ENCODE peak calls at places on chromosome 18, in ten cellular contexts. T is SJSA1; S is psoas muscle; P is hepatocyte; Q is CD8-positive, alpha-beta T cell; I is thoracic aorta; V is HL-60; M is brain microvascular endothelial cell; B is GM12878; F is PC-9. G is an unnamed sample.

GRCh38 chr18:35159782-35160181 is 81.1 kb upstream of the ZNF397 start:
- DNase-seq in T (no peak), S (no peak), P (no peak), Q (no peak), I (no peak), V (no peak), M (peak), B (no peak), F (no peak), G (no peak)

GRCh38 chr18:28267878-28268625 is 91.1 kb upstream of the CDH2 start:
- DNase-seq in T (peak), S (no peak), P (no peak), Q (no peak), I (no peak), V (no peak), M (peak), B (no peak), F (no peak), G (no peak)

GRCh38 chr18:28365406-28365805 is 188.5 kb upstream of the CDH2 start:
- DNase-seq in T (no peak), S (no peak), P (peak), Q (no peak), I (peak), V (no peak), M (peak), B (no peak), F (peak), G (peak)

GRCh38 chr18:10040287-10041011 is 126.6 kb downstream of the VAPA start:
- DNase-seq in T (no peak), S (no peak), P (peak), Q (no peak), I (no peak), V (no peak), M (peak), B (no peak), F (no peak), G (no peak)

GRCh38 chr18:77000527-77000926 is 132.1 kb downstream of the MBP start:
- DNase-seq in T (peak), S (peak), P (peak), Q (peak), I (no peak), V (no peak), M (peak), B (no peak), F (peak), G (no peak)

GRCh38 chr18:29191263-29191662 is 1014.3 kb upstream of the CDH2 start:
- DNase-seq in T (no peak), S (no peak), P (no peak), Q (no peak), I (no peak), V (no peak), M (no peak), B (no peak), F (no peak), G (no peak)

GRCh38 chr18:59553273-59553672 is 143.9 kb downstream of the CCBE1 start:
- DNase-seq in T (no peak), S (no peak), P (no peak), Q (no peak), I (no peak), V (no peak), M (no peak), B (no peak), F (no peak), G (no peak)

GRCh38 chr18:21820035-21820810 is 79.6 kb downstream of the MIB1 start:
- DNase-seq in T (peak), S (no peak), P (peak), Q (no peak), I (no peak), V (peak), M (no peak), B (no peak), F (no peak), G (no peak)

GRCh38 chr18:27135504-27136207 is 49.5 kb downstream of the CHST9 start:
- DNase-seq in T (no peak), S (no peak), P (no peak), Q (no peak), I (no peak), V (no peak), M (no peak), B (no peak), F (no peak), G (no peak)

GRCh38 chr18:60209042-60209441 is 163.5 kb downstream of the MC4R start:
- DNase-seq in T (no peak), S (no peak), P (no peak), Q (no peak), I (no peak), V (no peak), M (no peak), B (no peak), F (no peak), G (no peak)

GRCh38 chr18:4831791-4832375 is 365.2 kb downstream of the AKAIN1 start:
- DNase-seq in T (no peak), S (no peak), P (no peak), Q (no peak), I (no peak), V (no peak), M (no peak), B (no peak), F (no peak), G (no peak)

GRCh38 chr18:55136864-55137263 is 177.6 kb upstream of the CCDC68 start:
- DNase-seq in T (no peak), S (no peak), P (no peak), Q (no peak), I (no peak), V (no peak), M (peak), B (no peak), F (no peak), G (no peak)

GRCh38 chr18:13422541-13423147 is 204.1 kb downstream of the LDLRAD4 start:
- DNase-seq in T (no peak), S (no peak), P (no peak), Q (no peak), I (peak), V (no peak), M (no peak), B (no peak), F (no peak), G (no peak)

GRCh38 chr18:59898609-59899297 is 1.0 kb upstream of the PMAIP1 start:
- DNase-seq in T (no peak), S (no peak), P (no peak), Q (no peak), I (no peak), V (no peak), M (no peak), B (no peak), F (no peak), G (no peak)

GRCh38 chr18:37641573-37641972 is 76.0 kb upstream of the CELF4 start:
- DNase-seq in T (no peak), S (no peak), P (no peak), Q (no peak), I (no peak), V (no peak), M (no peak), B (no peak), F (no peak), G (peak)

GRCh38 chr18:59906203-59906602 is 6.4 kb downstream of the PMAIP1 start:
- DNase-seq in T (no peak), S (no peak), P (no peak), Q (no peak), I (no peak), V (no peak), M (no peak), B (no peak), F (no peak), G (no peak)

GRCh38 chr18:13137939-13138821 is 80.4 kb upstream of the LDLRAD4 start:
- DNase-seq in T (peak), S (no peak), P (no peak), Q (peak), I (no peak), V (peak), M (no peak), B (peak), F (peak), G (no peak)

GRCh38 chr18:3380384-3380961 is 69.5 kb upstream of the TGIF1 start:
- DNase-seq in T (peak), S (peak), P (no peak), Q (no peak), I (no peak), V (no peak), M (peak), B (no peak), F (no peak), G (peak)

GRCh38 chr18:7617738-7618422 is 50.8 kb downstream of the PTPRM start:
- DNase-seq in T (peak), S (no peak), P (peak), Q (no peak), I (no peak), V (no peak), M (peak), B (no peak), F (no peak), G (no peak)

GRCh38 chr18:61448316-61448715 is 115.1 kb downstream of the CDH20 start:
- DNase-seq in T (no peak), S (no peak), P (no peak), Q (no peak), I (no peak), V (no peak), M (no peak), B (no peak), F (no peak), G (no peak)

GRCh38 chr18:7902399-7902839 is 335.3 kb downstream of the PTPRM start:
- DNase-seq in T (peak), S (peak), P (peak), Q (no peak), I (no peak), V (no peak), M (peak), B (no peak), F (no peak), G (no peak)

GRCh38 chr18:43271593-43272432 is 5.5 kb downstream of the SYT4 start:
- DNase-seq in T (peak), S (no peak), P (peak), Q (no peak), I (no peak), V (peak), M (peak), B (no peak), F (peak), G (no peak)

GRCh38 chr18:40810371-40810770 is 1144.7 kb upstream of the PIK3C3 start:
- DNase-seq in T (no peak), S (no peak), P (peak), Q (no peak), I (no peak), V (no peak), M (no peak), B (no peak), F (peak), G (peak)

GRCh38 chr18:28399781-28400362 is 222.9 kb upstream of the CDH2 start:
- DNase-seq in T (no peak), S (no peak), P (no peak), Q (no peak), I (no peak), V (no peak), M (no peak), B (no peak), F (no peak), G (no peak)

GRCh38 chr18:35201502-35201901 is 39.3 kb upstream of the ZNF397 start:
- DNase-seq in T (no peak), S (no peak), P (no peak), Q (no peak), I (no peak), V (no peak), M (no peak), B (no peak), F (no peak), G (no peak)

GRCh38 chr18:61127714-61128485 is 205.3 kb upstream of the CDH20 start:
- DNase-seq in T (no peak), S (no peak), P (no peak), Q (no peak), I (no peak), V (no peak), M (no peak), B (no peak), F (no peak), G (no peak)

GRCh38 chr18:59249186-59249774 is 24.0 kb downstream of the RAX start:
- DNase-seq in T (peak), S (no peak), P (peak), Q (no peak), I (no peak), V (no peak), M (peak), B (no peak), F (peak), G (no peak)

GRCh38 chr18:73975266-73975665 is 172.4 kb downstream of the FBXO15 start:
- DNase-seq in T (no peak), S (no peak), P (no peak), Q (no peak), I (no peak), V (no peak), M (peak), B (no peak), F (no peak), G (no peak)

GRCh38 chr18:6482198-6482977 is 67.7 kb upstream of the L3MBTL4 start:
- DNase-seq in T (peak), S (peak), P (peak), Q (no peak), I (peak), V (no peak), M (peak), B (no peak), F (peak), G (no peak)

GRCh38 chr18:52484977-52485376 is 145.0 kb downstream of the DCC start:
- DNase-seq in T (no peak), S (no peak), P (no peak), Q (no peak), I (no peak), V (no peak), M (no peak), B (no peak), F (no peak), G (no peak)
- H3K27ac ChIP-seq in T (no peak), S (no peak), P (no peak), Q (no peak), I (no peak), V (no peak), M (no peak), B (no peak), F (no peak), G (no peak)

DNA sequence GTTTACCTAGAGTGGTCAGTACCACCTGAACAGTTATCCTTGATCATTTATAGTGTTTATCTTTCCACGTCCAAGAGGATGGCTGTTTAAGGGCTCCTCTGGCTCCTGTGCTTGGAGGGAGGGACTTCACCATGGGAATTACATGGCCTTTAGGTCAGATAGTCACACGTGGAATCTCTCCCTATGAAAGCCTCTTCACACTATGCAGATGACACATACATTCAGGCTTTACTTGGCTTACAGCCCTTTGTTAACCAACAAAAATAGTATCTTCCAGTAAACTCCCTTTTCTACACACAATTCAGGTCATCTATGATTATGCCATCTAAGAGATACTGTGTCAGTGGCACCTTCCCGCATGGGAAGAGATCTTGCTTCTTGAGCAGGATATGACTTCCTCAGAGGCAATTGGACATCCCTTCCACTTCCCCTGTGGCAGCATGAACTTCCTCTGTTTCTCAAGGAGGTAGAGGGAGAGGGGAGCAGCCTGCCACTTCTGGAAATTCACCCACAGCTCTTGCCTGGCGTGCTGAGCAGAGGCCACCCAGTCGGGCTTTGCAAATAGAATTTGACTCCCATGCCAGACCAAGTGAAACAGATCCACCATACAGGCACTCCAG is 53.5 kb downstream of the COLEC12 start:
- DNase-seq in T (peak), S (no peak), P (no peak), Q (no peak), I (no peak), V (no peak), M (peak), B (no peak), F (no peak), G (no peak)
- H3K27ac ChIP-seq in T (peak), S (no peak), P (peak), Q (no peak), I (no peak), V (no peak), M (no peak), B (no peak), F (no peak), G (no peak)

GRCh38 chr18:11989174-11989573 is 7.9 kb downstream of the IMPA2 start:
- DNase-seq in T (no peak), S (peak), P (no peak), Q (no peak), I (no peak), V (no peak), M (no peak), B (no peak), F (no peak), G (no peak)

GRCh38 chr18:11989966-11990380 is 8.7 kb downstream of the IMPA2 start:
- DNase-seq in T (no peak), S (peak), P (peak), Q (no peak), I (no peak), V (no peak), M (no peak), B (no peak), F (peak), G (no peak)

GRCh38 chr18:11985532-11985931 is 4.2 kb downstream of the IMPA2 start:
- DNase-seq in T (no peak), S (peak), P (no peak), Q (no peak), I (no peak), V (no peak), M (no peak), B (no peak), F (no peak), G (no peak)

GRCh38 chr18:11986061-11986460 is 4.8 kb downstream of the IMPA2 start:
- DNase-seq in T (no peak), S (peak), P (no peak), Q (no peak), I (no peak), V (no peak), M (no peak), B (no peak), F (no peak), G (no peak)

DNA sequence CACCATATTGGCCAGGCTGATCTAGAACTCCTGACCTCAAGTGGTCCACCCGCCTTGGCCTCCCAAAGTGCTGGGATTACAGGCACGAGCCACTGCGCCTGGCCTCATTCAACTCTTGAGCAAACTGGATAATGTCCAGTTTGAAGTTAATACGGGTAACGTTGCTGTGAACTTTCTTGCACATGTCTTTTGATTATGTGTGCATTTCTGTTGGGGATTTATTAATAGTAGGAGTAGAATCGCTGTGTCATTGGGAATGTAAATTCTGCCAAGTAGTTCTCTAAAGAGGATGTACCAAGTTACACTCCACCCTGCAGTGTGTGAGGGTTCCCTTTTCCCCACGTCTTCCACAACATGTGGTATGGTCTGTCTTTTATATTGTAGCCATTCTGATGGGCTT is 6.2 kb downstream of the IMPA2 start:
- DNase-seq in T (no peak), S (peak), P (no peak), Q (no peak), I (no peak), V (peak), M (no peak), B (no peak), F (no peak), G (no peak)
- H3K27ac ChIP-seq in T (no peak), S (peak), P (no peak), Q (no peak), I (no peak), V (peak), M (no peak), B (no peak), F (no peak), G (no peak)

GRCh38 chr18:56139792-56140254 is 498.6 kb downstream of the TXNL1 start:
- DNase-seq in T (peak), S (peak), P (peak), Q (no peak), I (no peak), V (no peak), M (peak), B (no peak), F (no peak), G (no peak)
- H3K27ac ChIP-seq in T (peak), S (no peak), P (peak), Q (no peak), I (peak), V (no peak), M (peak), B (no peak), F (no peak), G (no peak)

DNA sequence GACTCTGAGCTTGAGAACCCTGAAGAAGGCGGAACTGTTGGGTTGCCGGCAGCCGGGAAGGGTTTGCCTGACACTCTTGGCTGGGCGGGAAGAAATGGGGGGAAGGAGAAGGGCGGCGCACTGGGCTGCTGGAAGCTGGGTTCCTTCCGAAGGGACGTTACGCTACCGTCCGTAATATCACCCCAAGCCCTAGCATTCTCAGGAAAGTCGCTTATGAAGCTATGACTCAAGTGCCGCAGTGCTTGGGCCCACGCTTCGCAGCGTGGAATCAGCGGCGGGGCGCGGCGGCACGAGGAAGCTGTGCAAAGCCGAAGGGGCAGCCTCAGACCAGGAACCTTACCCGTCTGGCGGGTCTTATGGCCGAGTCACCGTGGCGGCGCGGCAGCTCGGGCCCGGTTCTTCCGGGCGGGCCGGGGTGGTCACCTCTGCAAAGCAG is 50.2 kb upstream of the SIGLEC15 start:
- DNase-seq in T (no peak), S (peak), P (peak), Q (peak), I (peak), V (peak), M (peak), B (no peak), F (peak), G (no peak)
- H3K27ac ChIP-seq in T (peak), S (peak), P (peak), Q (peak), I (peak), V (peak), M (peak), B (no peak), F (peak), G (peak)

DNA sequence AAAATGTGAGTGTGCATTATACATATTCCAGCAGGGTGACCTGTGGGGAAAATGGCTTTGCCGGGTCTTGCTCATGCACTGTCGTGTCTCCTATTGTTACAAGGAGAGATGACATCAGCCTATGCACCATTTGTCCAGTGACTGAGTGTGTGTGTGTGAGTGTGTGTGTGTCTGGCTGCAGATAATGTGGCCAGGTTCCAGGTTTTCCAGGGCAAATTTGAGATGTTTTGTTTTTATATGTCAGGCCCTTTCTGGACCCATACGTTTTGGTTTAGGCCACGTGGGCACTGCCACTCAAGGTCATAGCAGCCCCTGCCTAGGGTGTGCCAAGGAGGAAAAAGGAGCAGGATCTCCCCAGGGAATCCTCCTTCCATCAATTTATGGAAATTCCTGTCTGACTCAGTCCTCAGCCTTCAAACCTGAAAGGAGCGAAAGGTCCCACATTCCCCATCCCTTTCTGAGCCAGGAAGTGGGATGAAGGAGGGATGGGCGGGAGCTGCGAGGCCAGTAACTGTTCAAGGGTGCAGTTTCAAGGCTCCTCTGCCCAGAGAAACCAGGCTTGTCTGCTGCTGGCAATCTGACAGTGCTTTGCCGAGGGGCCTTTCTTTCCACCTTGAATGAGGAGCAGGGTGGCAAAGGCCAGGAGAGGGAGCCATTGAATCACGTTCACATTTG is 93.0 kb upstream of the SMAD2 start:
- DNase-seq in T (peak), S (no peak), P (peak), Q (no peak), I (no peak), V (no peak), M (peak), B (no peak), F (peak), G (peak)
- H3K27ac ChIP-seq in T (no peak), S (no peak), P (no peak), Q (no peak), I (no peak), V (no peak), M (no peak), B (no peak), F (no peak), G (peak)

GRCh38 chr18:36440614-36441013 is 143.1 kb downstream of the FHOD3 start:
- DNase-seq in T (no peak), S (no peak), P (no peak), Q (no peak), I (no peak), V (no peak), M (peak), B (no peak), F (peak), G (no peak)
- H3K27ac ChIP-seq in T (no peak), S (no peak), P (no peak), Q (no peak), I (peak), V (no peak), M (no peak), B (no peak), F (no peak), G (no peak)

GRCh38 chr18:70513502-70514171 is 224.8 kb downstream of the SOCS6 start:
- DNase-seq in T (no peak), S (no peak), P (no peak), Q (no peak), I (no peak), V (no peak), M (no peak), B (no peak), F (no peak), G (no peak)
- H3K27ac ChIP-seq in T (no peak), S (no peak), P (no peak), Q (no peak), I (no peak), V (no peak), M (no peak), B (no peak), F (no peak), G (no peak)